ENCODE peak calls at places on chromosomes 3 and 15, in nine cellular contexts. One of them, this sample, is unnamed.

GRCh38 chr15:84961114-84961452 is 20.6 kb upstream of the PDE8A start:
- DNase-seq in neural crest cell: no peak
- DNase-seq in fibroblast of mammary gland: peak
- DNase-seq in NCI-H2081: no peak
- DNase-seq in activated T-cell treated with anti-CD3 and anti-CD28 coated beads, Interleukin-2, amount 50 U/mL, for 24 hours: no peak
- DNase-seq in GM13976: no peak
- DNase-seq in GM06990: no peak
- DNase-seq in type B pancreatic cell: no peak
- DNase-seq in NCI-H1105: no peak
- DNase-seq in this sample: peak

GRCh38 chr3:139561959-139562676 is 22.6 kb upstream of the RBP1 start:
- DNase-seq in NCI-H2081: peak
- DNase-seq in GM06990: no peak
- DNase-seq in neural crest cell: peak
- DNase-seq in fibroblast of mammary gland: peak
- DNase-seq in activated T-cell treated with anti-CD3 and anti-CD28 coated beads, Interleukin-2, amount 50 U/mL, for 24 hours: no peak
- DNase-seq in NCI-H1105: peak
- DNase-seq in GM13976: no peak
- DNase-seq in type B pancreatic cell: no peak
- DNase-seq in this sample: no peak

GRCh38 chr15:64010719-64011118 is 35.6 kb downstream of the DAPK2 start:
- DNase-seq in neural crest cell: no peak
- DNase-seq in type B pancreatic cell: no peak
- DNase-seq in GM13976: peak
- DNase-seq in GM06990: peak
- DNase-seq in NCI-H1105: no peak
- DNase-seq in fibroblast of mammary gland: peak
- DNase-seq in NCI-H2081: peak
- DNase-seq in activated T-cell treated with anti-CD3 and anti-CD28 coated beads, Interleukin-2, amount 50 U/mL, for 24 hours: peak
- DNase-seq in this sample: peak

GRCh38 chr15:67023517-67024321 is 41.7 kb upstream of the SMAD3 start:
- DNase-seq in type B pancreatic cell: no peak
- DNase-seq in NCI-H2081: no peak
- DNase-seq in GM06990: no peak
- DNase-seq in neural crest cell: no peak
- DNase-seq in activated T-cell treated with anti-CD3 and anti-CD28 coated beads, Interleukin-2, amount 50 U/mL, for 24 hours: no peak
- DNase-seq in fibroblast of mammary gland: no peak
- DNase-seq in GM13976: no peak
- DNase-seq in NCI-H1105: no peak
- DNase-seq in this sample: no peak

GRCh38 chr3:110027446-110027845 is 690.1 kb upstream of the DPPA4 start:
- DNase-seq in activated T-cell treated with anti-CD3 and anti-CD28 coated beads, Interleukin-2, amount 50 U/mL, for 24 hours: no peak
- DNase-seq in GM13976: no peak
- DNase-seq in fibroblast of mammary gland: peak
- DNase-seq in neural crest cell: no peak
- DNase-seq in GM06990: no peak
- DNase-seq in type B pancreatic cell: no peak
- DNase-seq in NCI-H2081: no peak
- DNase-seq in NCI-H1105: no peak
- DNase-seq in this sample: peak

GRCh38 chr3:56985460-56986327 is 74.8 kb upstream of the SPATA12 start:
- DNase-seq in NCI-H2081: no peak
- DNase-seq in activated T-cell treated with anti-CD3 and anti-CD28 coated beads, Interleukin-2, amount 50 U/mL, for 24 hours: peak
- DNase-seq in neural crest cell: no peak
- DNase-seq in GM13976: no peak
- DNase-seq in GM06990: no peak
- DNase-seq in NCI-H1105: no peak
- DNase-seq in type B pancreatic cell: no peak
- DNase-seq in fibroblast of mammary gland: peak
- DNase-seq in this sample: no peak

GRCh38 chr15:75201609-75202250 is at the start of gene C15orf39:
- DNase-seq in activated T-cell treated with anti-CD3 and anti-CD28 coated beads, Interleukin-2, amount 50 U/mL, for 24 hours: peak
- DNase-seq in neural crest cell: peak
- DNase-seq in fibroblast of mammary gland: peak
- DNase-seq in type B pancreatic cell: peak
- DNase-seq in GM06990: peak
- DNase-seq in GM13976: peak
- DNase-seq in NCI-H1105: peak
- DNase-seq in NCI-H2081: peak
- DNase-seq in this sample: peak

GRCh38 chr15:49412821-49413220 is 10.2 kb upstream of the FGF7 start:
- DNase-seq in fibroblast of mammary gland: no peak
- DNase-seq in activated T-cell treated with anti-CD3 and anti-CD28 coated beads, Interleukin-2, amount 50 U/mL, for 24 hours: no peak
- DNase-seq in GM06990: no peak
- DNase-seq in GM13976: no peak
- DNase-seq in neural crest cell: no peak
- DNase-seq in type B pancreatic cell: no peak
- DNase-seq in NCI-H2081: no peak
- DNase-seq in NCI-H1105: no peak
- DNase-seq in this sample: no peak

GRCh38 chr3:114770874-114771273 is 376.2 kb downstream of the ZBTB20 start:
- DNase-seq in GM13976: no peak
- DNase-seq in type B pancreatic cell: no peak
- DNase-seq in fibroblast of mammary gland: peak
- DNase-seq in NCI-H1105: no peak
- DNase-seq in activated T-cell treated with anti-CD3 and anti-CD28 coated beads, Interleukin-2, amount 50 U/mL, for 24 hours: no peak
- DNase-seq in GM06990: no peak
- DNase-seq in neural crest cell: no peak
- DNase-seq in NCI-H2081: no peak
- DNase-seq in this sample: peak

GRCh38 chr3:11370134-11370533 is 97.9 kb downstream of the ATG7 start:
- DNase-seq in type B pancreatic cell: no peak
- DNase-seq in NCI-H1105: no peak
- DNase-seq in GM06990: no peak
- DNase-seq in GM13976: no peak
- DNase-seq in fibroblast of mammary gland: no peak
- DNase-seq in NCI-H2081: no peak
- DNase-seq in neural crest cell: no peak
- DNase-seq in activated T-cell treated with anti-CD3 and anti-CD28 coated beads, Interleukin-2, amount 50 U/mL, for 24 hours: no peak
- DNase-seq in this sample: no peak

GRCh38 chr15:45199136-45199810 is 11.5 kb upstream of the SHF start:
- DNase-seq in GM13976: no peak
- DNase-seq in activated T-cell treated with anti-CD3 and anti-CD28 coated beads, Interleukin-2, amount 50 U/mL, for 24 hours: no peak
- DNase-seq in NCI-H2081: no peak
- DNase-seq in neural crest cell: peak
- DNase-seq in fibroblast of mammary gland: no peak
- DNase-seq in type B pancreatic cell: no peak
- DNase-seq in NCI-H1105: no peak
- DNase-seq in GM06990: peak
- DNase-seq in this sample: no peak

GRCh38 chr3:135792174-135792573 is 173.4 kb upstream of the PPP2R3A start:
- DNase-seq in NCI-H2081: no peak
- DNase-seq in neural crest cell: peak
- DNase-seq in GM13976: no peak
- DNase-seq in fibroblast of mammary gland: no peak
- DNase-seq in NCI-H1105: peak
- DNase-seq in type B pancreatic cell: no peak
- DNase-seq in GM06990: no peak
- DNase-seq in activated T-cell treated with anti-CD3 and anti-CD28 coated beads, Interleukin-2, amount 50 U/mL, for 24 hours: no peak
- DNase-seq in this sample: no peak